ENCODE peak calls at places on chromosomes 12 and 14, in six cellular contexts. K, X, A, D, U and E are unnamed samples. For H3K36me3 and H3K4me1, the result is how much of the 10 kb centered on the place peaks cover.

GRCh38 chr12:115762934-115763333 is 514.6 kb downstream of the MED13L start:
- DNase-seq in K (peak), X (no peak), A (no peak), D (no peak), U (no peak), E (no peak)

GRCh38 chr12:131950182-131950913 is 606 bp downstream of the EP400 start:
- DNase-seq in K (no peak), X (peak), A (peak), D (peak), U (peak), E (peak)

GRCh38 chr12:79776111-79776510 is 85.3 kb upstream of the PAWR start:
- DNase-seq in K (peak), X (no peak), A (no peak), D (peak), U (no peak), E (no peak)

GRCh38 chr12:19988457-19988856 is 379.9 kb upstream of the PDE3A start:
- DNase-seq in K (no peak), X (no peak), A (no peak), D (peak), U (no peak), E (no peak)

GRCh38 chr12:75865315-75865714 is 166.3 kb downstream of the PHLDA1 start:
- DNase-seq in K (no peak), X (no peak), A (no peak), D (peak), U (no peak), E (no peak)

GRCh38 chr12:40971911-40972310 is 216.2 kb upstream of the PDZRN4 start:
- DNase-seq in K (no peak), X (no peak), A (no peak), D (no peak), U (no peak), E (no peak)

GRCh38 chr12:27733052-27733656 is 22.5 kb downstream of the MRPS35 start:
- DNase-seq in K (peak), X (no peak), A (no peak), D (peak), U (no peak), E (peak)

GRCh38 chr14:75549169-75549568 is 26.9 kb downstream of the BATF start:
- DNase-seq in K (no peak), X (no peak), A (no peak), D (no peak), U (no peak), E (no peak)

GRCh38 chr14:82915381-82915780 is 1381.7 kb upstream of the SEL1L start:
- DNase-seq in K (no peak), X (no peak), A (no peak), D (no peak), U (no peak), E (no peak)

GRCh38 chr12:103677341-103677740 is 90.3 kb downstream of the STAB2 start:
- DNase-seq in K (no peak), X (no peak), A (no peak), D (no peak), U (peak), E (peak)

GRCh38 chr12:24838531-24838950 is 110.4 kb downstream of the BCAT1 start:
- DNase-seq in K (peak), X (no peak), A (no peak), D (no peak), U (no peak), E (peak)

GRCh38 chr12:100393202-100393601 is 36.3 kb downstream of the SLC17A8 start:
- DNase-seq in K (no peak), X (no peak), A (no peak), D (no peak), U (no peak), E (no peak)

GRCh38 chr12:132743831-132744230 is 17.8 kb downstream of the ANKLE2 start:
- DNase-seq in K (no peak), X (no peak), A (no peak), D (no peak), U (no peak), E (no peak)

GRCh38 chr14:22822017-22822618 is 6.9 kb upstream of the SLC7A7 start:
- DNase-seq in K (no peak), X (no peak), A (no peak), D (no peak), U (no peak), E (peak)

GRCh38 chr14:88166616-88167015 is 156.5 kb downstream of the KCNK10 start:
- DNase-seq in K (no peak), X (no peak), A (no peak), D (no peak), U (no peak), E (no peak)

GRCh38 chr12:28622416-28622815 is 432.2 kb downstream of the CCDC91 start:
- DNase-seq in K (peak), X (no peak), A (no peak), D (no peak), U (no peak), E (no peak)

DNA sequence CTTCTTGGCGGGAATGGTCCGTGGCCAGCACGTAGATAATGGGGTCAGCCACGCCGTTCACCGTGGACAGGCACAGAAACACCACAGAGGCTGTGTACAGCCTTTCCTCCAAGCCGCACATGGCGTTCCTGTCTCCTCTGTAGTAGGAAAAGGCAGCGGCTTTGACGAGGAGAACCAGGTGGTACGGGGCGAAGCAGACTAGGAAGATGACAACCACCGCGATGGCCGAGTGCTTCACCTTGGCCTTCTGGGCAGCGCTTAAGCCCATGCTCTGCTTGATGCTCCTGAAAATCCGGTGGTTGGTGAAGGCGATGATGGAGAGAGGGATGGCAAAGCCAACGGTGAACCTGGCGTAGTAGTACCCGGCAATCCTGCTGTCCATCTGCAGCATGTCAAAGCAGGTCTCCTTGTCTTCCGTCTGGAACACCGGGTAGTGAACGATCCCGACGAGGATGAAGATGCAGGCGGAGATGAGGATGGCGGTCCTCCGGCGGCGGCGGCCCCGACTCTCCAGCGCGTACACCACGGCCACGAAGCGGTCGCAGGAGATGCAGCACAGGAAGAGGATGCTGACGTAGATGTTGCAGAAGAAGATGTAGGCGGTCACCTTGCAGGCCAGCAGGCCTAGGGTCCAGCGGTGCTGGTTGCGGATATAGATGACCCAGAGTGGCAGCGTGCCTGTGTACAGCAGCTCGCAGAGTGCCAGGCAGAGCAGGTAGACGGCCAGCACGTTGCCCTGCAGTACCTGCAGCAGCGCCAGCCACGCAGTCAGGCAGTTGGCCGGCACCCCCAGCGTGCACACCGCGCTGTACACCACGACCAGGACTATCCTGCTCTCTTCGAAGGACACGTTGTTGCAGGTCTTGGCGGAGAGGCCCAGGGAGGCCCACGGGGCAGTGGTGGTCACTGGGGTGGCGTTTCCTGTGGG is 13.8 kb downstream of the GPR132 start:
- DNase-seq in K (no peak), X (no peak), A (no peak), D (no peak), U (no peak), E (no peak)
- H3K36me3 ChIP-seq in K (under half), X (under half), A (under half), D (under half), U (under half), E (under half)

DNA sequence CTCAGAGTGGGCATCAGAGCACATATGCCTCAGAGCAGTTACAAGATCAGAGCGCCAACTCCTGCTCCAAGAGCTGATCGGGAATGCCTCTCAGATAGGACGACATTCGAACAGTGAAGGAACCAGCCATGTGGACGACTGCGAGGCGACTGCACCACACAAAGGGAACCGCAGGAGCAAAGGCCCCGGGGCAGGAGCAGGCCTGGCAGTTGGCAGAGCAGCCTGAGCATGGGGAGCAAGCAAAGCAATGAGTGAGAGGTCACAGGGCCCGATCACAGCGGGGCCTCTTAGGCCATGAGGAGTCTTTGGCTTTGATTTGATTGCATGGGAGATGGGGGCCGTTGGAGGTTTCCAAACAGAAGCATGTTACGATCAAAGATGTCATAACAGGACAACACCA is 90.3 kb downstream of the LGMN start:
- DNase-seq in K (no peak), X (no peak), A (no peak), D (no peak), U (no peak), E (no peak)
- H3K4me1 ChIP-seq in K (under half), X (half or more), A (under half), D (under half), U (under half), E (under half)

GRCh38 chr12:111429760-111430417 is 24.2 kb downstream of the SH2B3 start:
- DNase-seq in K (no peak), X (peak), A (no peak), D (peak), U (no peak), E (peak)
- H3K4me3 ChIP-seq in K (no peak), X (peak), A (peak), D (no peak), U (peak), E (no peak)

GRCh38 chr12:124474709-124475108 is 92.7 kb downstream of the NCOR2 start:
- DNase-seq in K (no peak), X (no peak), A (peak), D (no peak), U (no peak), E (no peak)

GRCh38 chr12:124477109-124477915 is 90.1 kb downstream of the NCOR2 start:
- DNase-seq in K (no peak), X (no peak), A (no peak), D (no peak), U (no peak), E (no peak)

GRCh38 chr12:124475295-124476010 is 92.0 kb downstream of the NCOR2 start:
- DNase-seq in K (no peak), X (no peak), A (no peak), D (no peak), U (no peak), E (no peak)

GRCh38 chr12:124478416-124478815 is 89.0 kb downstream of the NCOR2 start:
- DNase-seq in K (no peak), X (no peak), A (no peak), D (no peak), U (no peak), E (no peak)

GRCh38 chr12:124476011-124476400 is 91.4 kb downstream of the NCOR2 start:
- DNase-seq in K (no peak), X (no peak), A (no peak), D (no peak), U (no peak), E (no peak)
- H3K36me3 ChIP-seq in K (under half), X (under half), A (half or more), D (under half), U (half or more), E (under half)